ENCODE peak calls at places on chromosomes 11 and 22, in nine cellular contexts. P, R, U, X, H, C, G, E and K are unnamed samples.

GRCh38 chr11:67045314-67045713 is 11.3 kb upstream of the RHOD start:
- DNase-seq in R (peak), P (no peak), E (no peak), H (no peak), X (no peak), C (peak), G (peak), U (peak), K (peak)

GRCh38 chr22:30426395-30427353 is 1.1 kb downstream of the MTFP1 start:
- DNase-seq in U (peak), P (peak), X (peak), C (peak), G (peak), H (peak), R (peak), E (peak), K (peak)

GRCh38 chr22:46961591-46962290 is 199.3 kb downstream of the TBC1D22A start:
- DNase-seq in P (no peak), H (no peak), C (no peak), E (no peak), X (no peak), G (no peak), U (no peak), R (no peak), K (no peak)

GRCh38 chr22:29267858-29268510 is at the start of the genes EWSR1 and RHBDD3:
- DNase-seq in X (peak), E (peak), C (peak), U (peak), H (peak), R (peak), G (peak), P (peak), K (peak)

GRCh38 chr22:32389685-32390084 is 22.4 kb downstream of the RTCB start:
- DNase-seq in P (peak), X (peak), C (peak), H (no peak), U (no peak), R (no peak), G (peak), E (peak), K (peak)

GRCh38 chr22:42868751-42869251 is 11.7 kb upstream of the ARFGAP3 start:
- DNase-seq in C (no peak), R (no peak), E (no peak), H (no peak), U (peak), X (no peak), G (peak), P (no peak), K (no peak)

GRCh38 chr11:120467627-120468026 is 43.9 kb upstream of the GRIK4 start:
- DNase-seq in H (no peak), X (no peak), R (no peak), U (peak), E (no peak), P (no peak), G (no peak), C (no peak), K (no peak)

GRCh38 chr11:28819741-28820140 is 711.6 kb downstream of the METTL15 start:
- DNase-seq in X (no peak), P (peak), U (no peak), G (no peak), H (no peak), E (no peak), R (no peak), C (no peak), K (no peak)

GRCh38 chr22:46738961-46739870 is 1.2 kb upstream of the CERK start:
- DNase-seq in H (no peak), G (no peak), U (peak), E (peak), X (no peak), P (peak), R (peak), C (peak), K (no peak)

GRCh38 chr11:64360403-64360980 is 1.5 kb downstream of the RPS6KA4 start:
- DNase-seq in H (no peak), X (no peak), R (no peak), G (no peak), C (peak), U (no peak), P (no peak), E (no peak), K (no peak)

GRCh38 chr11:112662554-112662953 is 298.7 kb upstream of the NCAM1 start:
- DNase-seq in E (no peak), H (no peak), X (no peak), U (no peak), P (no peak), C (no peak), G (no peak), R (no peak), K (no peak)

GRCh38 chr22:30239421-30240405 is 6.8 kb downstream of the LIF start:
- DNase-seq in C (peak), H (no peak), R (no peak), U (no peak), E (no peak), X (no peak), G (no peak), P (peak), K (no peak)

GRCh38 chr11:109421981-109422590 is at the start of gene C11orf87:
- DNase-seq in H (no peak), E (peak), U (peak), X (peak), R (peak), G (peak), P (no peak), C (no peak), K (no peak)

GRCh38 chr11:27837895-27838563 is 137.8 kb upstream of the BDNF start:
- DNase-seq in C (peak), X (no peak), P (no peak), R (no peak), U (no peak), E (no peak), G (no peak), H (no peak), K (no peak)

GRCh38 chr11:111976119-111976518 is 39.0 kb downstream of the DIXDC1 start:
- DNase-seq in X (no peak), P (no peak), U (no peak), R (no peak), G (no peak), C (no peak), E (no peak), H (no peak), K (no peak)